ENCODE peak calls at places on chromosomes 5 and 9, in seven cellular contexts. A, Q, W, L, T, G and Z are unnamed samples.

GRCh38 chr5:95020382-95020781 is 264.5 kb downstream of the MCTP1 start:
- DNase-seq in A (no peak), Q (peak; percentile 14), W (no peak), L (no peak), T (no peak), G (no peak), Z (no peak)

GRCh38 chr9:129393064-129393463 is 215.0 kb upstream of the IER5L start:
- DNase-seq in A (no peak), Q (no peak), W (no peak), L (no peak), T (no peak), G (no peak), Z (no peak)

GRCh38 chr5:180199390-180199789 is 9.6 kb downstream of the RASGEF1C start:
- DNase-seq in A (no peak), Q (no peak), W (no peak), L (no peak), T (no peak), G (no peak), Z (no peak)

GRCh38 chr5:52674815-52675545 is 112.7 kb upstream of the ITGA1 start:
- DNase-seq in A (peak; percentile 89), Q (no peak), W (no peak), L (no peak), T (no peak), G (peak; percentile 91), Z (no peak)

GRCh38 chr9:83962165-83962564 is 17.9 kb downstream of the HNRNPK start:
- DNase-seq in A (no peak), Q (no peak), W (no peak), L (no peak), T (no peak), G (peak; percentile 40), Z (no peak)

GRCh38 chr5:10699281-10699874 is 61.7 kb downstream of the DAP start:
- DNase-seq in A (no peak), Q (no peak), W (no peak), L (no peak), T (no peak), G (no peak), Z (no peak)

GRCh38 chr5:178223828-178224335 is 8.7 kb downstream of the PHYKPL start:
- DNase-seq in A (no peak), Q (no peak), W (peak; percentile 86), L (no peak), T (no peak), G (no peak), Z (no peak)

GRCh38 chr5:168424506-168425298 is 61.6 kb upstream of the RARS1 start:
- DNase-seq in A (no peak), Q (no peak), W (no peak), L (no peak), T (no peak), G (peak; percentile 62), Z (no peak)

GRCh38 chr9:93952784-93953491 is 2.2 kb downstream of the BARX1 start:
- DNase-seq in A (no peak), Q (peak; percentile 17), W (peak; percentile 58), L (peak; percentile 68), T (no peak), G (no peak), Z (no peak)

GRCh38 chr9:72145093-72145492 is 4.1 kb upstream of the GDA start:
- DNase-seq in A (peak; percentile 2), Q (no peak), W (no peak), L (no peak), T (no peak), G (no peak), Z (no peak)

GRCh38 chr9:6930827-6931226 is 173.1 kb downstream of the KDM4C start:
- DNase-seq in A (peak; percentile 33), Q (no peak), W (no peak), L (no peak), T (no peak), G (peak; percentile 75), Z (peak; percentile 70)

GRCh38 chr5:82162568-82162967 is 115.6 kb downstream of the RPS23 start:
- DNase-seq in A (no peak), Q (no peak), W (no peak), L (no peak), T (no peak), G (no peak), Z (no peak)

GRCh38 chr9:76323481-76323880 is 70.7 kb downstream of the RFK start:
- DNase-seq in A (no peak), Q (no peak), W (no peak), L (no peak), T (no peak), G (no peak), Z (no peak)

GRCh38 chr5:180109920-180110319 is 38.4 kb upstream of the RNF130 start:
- DNase-seq in A (no peak), Q (no peak), W (no peak), L (no peak), T (no peak), G (no peak), Z (no peak)

GRCh38 chr9:137506274-137506673 is 43.9 kb downstream of the PNPLA7 start:
- DNase-seq in A (no peak), Q (no peak), W (peak; percentile 74), L (no peak), T (no peak), G (no peak), Z (no peak)

GRCh38 chr5:27328480-27328879 is 290.1 kb upstream of the CDH9 start:
- DNase-seq in A (peak; percentile 86), Q (no peak), W (no peak), L (no peak), T (no peak), G (peak; percentile 70), Z (peak; percentile 54)

GRCh38 chr9:27924502-27924901 is 351.2 kb upstream of the C9orf72 start:
- DNase-seq in A (no peak), Q (no peak), W (no peak), L (no peak), T (no peak), G (no peak), Z (no peak)

GRCh38 chr5:136141561-136141960 is 8.9 kb downstream of the SMAD5 start:
- DNase-seq in A (no peak), Q (no peak), W (no peak), L (no peak), T (no peak), G (peak; percentile 34), Z (no peak)

GRCh38 chr5:72486371-72486770 is 20.8 kb downstream of the ZNF366 start:
- DNase-seq in A (no peak), Q (no peak), W (no peak), L (no peak), T (no peak), G (no peak), Z (no peak)